ENCODE peak calls at places on chromosome 18, in nine cellular contexts. One of them, this sample, is unnamed.

GRCh38 chr18:21740724-21741510 is at the start of gene MIB1:
- DNase-seq in neural progenitor cell: peak; percentile 100
- DNase-seq in transverse colon: peak; percentile 58
- DNase-seq in RWPE2: no peak
- DNase-seq in A549: peak; percentile 18
- DNase-seq in heart right ventricle: peak; percentile 99
- DNase-seq in aorta: peak; percentile 88
- DNase-seq in stomach: peak; percentile 99
- DNase-seq in PC-3: no peak
- DNase-seq in this sample: peak; percentile 42

GRCh38 chr18:68803371-68803770 is 5.5 kb downstream of the CCDC102B start:
- DNase-seq in neural progenitor cell: peak; percentile 39
- DNase-seq in transverse colon: peak; percentile 39
- DNase-seq in RWPE2: no peak
- DNase-seq in A549: no peak
- DNase-seq in heart right ventricle: peak; percentile 66
- DNase-seq in aorta: no peak
- DNase-seq in stomach: peak; percentile 36
- DNase-seq in PC-3: no peak
- DNase-seq in this sample: no peak

GRCh38 chr18:52992041-52992440 is 652.0 kb downstream of the DCC start:
- DNase-seq in neural progenitor cell: peak; percentile 58
- DNase-seq in transverse colon: no peak
- DNase-seq in RWPE2: no peak
- DNase-seq in A549: no peak
- DNase-seq in heart right ventricle: no peak
- DNase-seq in aorta: no peak
- DNase-seq in stomach: no peak
- DNase-seq in PC-3: no peak
- DNase-seq in this sample: no peak

GRCh38 chr18:35582899-35583558 is 1.5 kb downstream of the GALNT1 start:
- DNase-seq in neural progenitor cell: peak; percentile 48
- DNase-seq in transverse colon: no peak
- DNase-seq in RWPE2: no peak
- DNase-seq in A549: no peak
- DNase-seq in heart right ventricle: no peak
- DNase-seq in aorta: no peak
- DNase-seq in stomach: no peak
- DNase-seq in PC-3: peak; percentile 49
- DNase-seq in this sample: peak; percentile 26

GRCh38 chr18:9595197-9595596 is 19.2 kb downstream of the PPP4R1 start:
- DNase-seq in neural progenitor cell: no peak
- DNase-seq in transverse colon: no peak
- DNase-seq in RWPE2: no peak
- DNase-seq in A549: no peak
- DNase-seq in heart right ventricle: no peak
- DNase-seq in aorta: no peak
- DNase-seq in stomach: no peak
- DNase-seq in PC-3: no peak
- DNase-seq in this sample: no peak

GRCh38 chr18:5175378-5175777 is 21.7 kb downstream of the AKAIN1 start:
- DNase-seq in neural progenitor cell: no peak
- DNase-seq in transverse colon: no peak
- DNase-seq in RWPE2: no peak
- DNase-seq in A549: no peak
- DNase-seq in heart right ventricle: no peak
- DNase-seq in aorta: no peak
- DNase-seq in stomach: no peak
- DNase-seq in PC-3: no peak
- DNase-seq in this sample: no peak

GRCh38 chr18:12255626-12256026 is 1.5 kb downstream of the CIDEA start:
- DNase-seq in neural progenitor cell: peak; percentile 13
- DNase-seq in transverse colon: no peak
- DNase-seq in RWPE2: no peak
- DNase-seq in A549: no peak
- DNase-seq in heart right ventricle: no peak
- DNase-seq in aorta: no peak
- DNase-seq in stomach: no peak
- DNase-seq in PC-3: peak; percentile 97
- DNase-seq in this sample: no peak

GRCh38 chr18:63997041-63997440 is 27.2 kb downstream of the SERPINB8 start:
- DNase-seq in neural progenitor cell: no peak
- DNase-seq in transverse colon: no peak
- DNase-seq in RWPE2: no peak
- DNase-seq in A549: no peak
- DNase-seq in heart right ventricle: no peak
- DNase-seq in aorta: no peak
- DNase-seq in stomach: no peak
- DNase-seq in PC-3: peak; percentile 52
- DNase-seq in this sample: no peak

GRCh38 chr18:2083691-2084090 is 487.6 kb downstream of the METTL4 start:
- DNase-seq in neural progenitor cell: peak; percentile 8
- DNase-seq in transverse colon: no peak
- DNase-seq in RWPE2: no peak
- DNase-seq in A549: no peak
- DNase-seq in heart right ventricle: peak; percentile 8
- DNase-seq in aorta: no peak
- DNase-seq in stomach: no peak
- DNase-seq in PC-3: peak; percentile 44
- DNase-seq in this sample: no peak

GRCh38 chr18:42850174-42850766 is 265.2 kb downstream of the RIT2 start:
- DNase-seq in neural progenitor cell: no peak
- DNase-seq in transverse colon: no peak
- DNase-seq in RWPE2: no peak
- DNase-seq in A549: no peak
- DNase-seq in heart right ventricle: no peak
- DNase-seq in aorta: no peak
- DNase-seq in stomach: no peak
- DNase-seq in PC-3: no peak
- DNase-seq in this sample: no peak

GRCh38 chr18:39448942-39449341 is 1883.3 kb upstream of the CELF4 start:
- DNase-seq in neural progenitor cell: no peak
- DNase-seq in transverse colon: no peak
- DNase-seq in RWPE2: no peak
- DNase-seq in A549: no peak
- DNase-seq in heart right ventricle: no peak
- DNase-seq in aorta: no peak
- DNase-seq in stomach: no peak
- DNase-seq in PC-3: peak; percentile 60
- DNase-seq in this sample: no peak

GRCh38 chr18:75896865-75897264 is 469.4 kb upstream of the SMIM21 start:
- DNase-seq in neural progenitor cell: peak; percentile 51
- DNase-seq in transverse colon: no peak
- DNase-seq in RWPE2: no peak
- DNase-seq in A549: peak; percentile 35
- DNase-seq in heart right ventricle: no peak
- DNase-seq in aorta: no peak
- DNase-seq in stomach: no peak
- DNase-seq in PC-3: peak; percentile 46
- DNase-seq in this sample: no peak

GRCh38 chr18:9055185-9055584 is 47.3 kb upstream of the NDUFV2 start:
- DNase-seq in neural progenitor cell: no peak
- DNase-seq in transverse colon: no peak
- DNase-seq in RWPE2: no peak
- DNase-seq in A549: peak; percentile 13
- DNase-seq in heart right ventricle: no peak
- DNase-seq in aorta: no peak
- DNase-seq in stomach: no peak
- DNase-seq in PC-3: peak; percentile 90
- DNase-seq in this sample: no peak

DNA sequence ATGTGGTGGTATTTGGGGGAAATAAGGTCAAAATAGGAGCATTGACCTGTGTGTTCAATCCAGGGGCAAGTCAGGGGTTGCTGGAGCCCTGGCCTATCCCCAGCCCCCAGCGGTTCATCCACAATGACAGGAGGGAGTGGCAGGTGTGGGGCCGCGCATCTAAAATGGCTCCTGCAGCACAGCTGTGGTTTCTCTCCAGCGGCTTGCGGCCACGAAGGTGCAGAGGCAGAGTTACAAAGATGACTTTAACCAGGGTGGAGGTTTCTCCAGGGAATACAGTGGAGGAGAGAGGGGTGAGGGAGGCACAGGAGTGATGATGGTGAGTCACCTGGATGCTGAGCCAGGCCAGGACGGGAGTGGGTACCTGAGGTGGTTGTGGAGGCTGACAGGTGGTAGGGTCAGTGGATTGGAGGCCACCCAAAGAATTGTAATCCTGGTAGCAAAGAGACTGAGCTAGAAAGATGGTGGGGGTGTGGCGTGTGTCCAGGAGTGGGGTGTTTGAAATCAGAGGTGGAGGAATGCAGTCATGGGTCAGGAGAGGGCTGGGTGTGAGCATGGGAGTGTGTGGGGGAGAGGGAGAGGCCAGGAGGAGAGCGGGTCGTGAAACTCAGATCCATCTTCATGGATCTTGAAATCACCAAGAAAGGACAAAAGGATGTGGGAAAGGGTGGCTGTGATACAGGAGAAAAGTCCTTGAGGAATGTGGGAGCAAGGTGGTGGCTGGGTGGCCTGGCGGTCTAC is 83.2 kb downstream of the CTIF start:
- DNase-seq in neural progenitor cell: no peak
- DNase-seq in transverse colon: no peak
- DNase-seq in RWPE2: no peak
- DNase-seq in A549: no peak
- DNase-seq in heart right ventricle: no peak
- DNase-seq in aorta: no peak
- DNase-seq in stomach: no peak
- DNase-seq in PC-3: no peak
- DNase-seq in this sample: no peak
- H3K27ac ChIP-seq in neural progenitor cell: no peak overlapping the region
- H3K27ac ChIP-seq in transverse colon: peak overlapping the region; percentile 55
- H3K27ac ChIP-seq in RWPE2: peak overlapping the region; percentile 99
- H3K27ac ChIP-seq in A549: peak overlapping the region; percentile 94
- H3K27ac ChIP-seq in heart right ventricle: no peak overlapping the region
- H3K27ac ChIP-seq in aorta: no peak overlapping the region
- H3K27ac ChIP-seq in stomach: no peak overlapping the region
- H3K27ac ChIP-seq in PC-3: no peak overlapping the region
- H3K27ac ChIP-seq in this sample: no peak overlapping the region

GRCh38 chr18:24561369-24561768 is 100.9 kb downstream of the HRH4 start:
- DNase-seq in neural progenitor cell: no peak
- DNase-seq in transverse colon: no peak
- DNase-seq in RWPE2: no peak
- DNase-seq in A549: no peak
- DNase-seq in heart right ventricle: no peak
- DNase-seq in aorta: no peak
- DNase-seq in stomach: no peak
- DNase-seq in PC-3: no peak
- DNase-seq in this sample: no peak

GRCh38 chr18:24553886-24554285 is 93.4 kb downstream of the HRH4 start:
- DNase-seq in neural progenitor cell: peak; percentile 56
- DNase-seq in transverse colon: no peak
- DNase-seq in RWPE2: no peak
- DNase-seq in A549: no peak
- DNase-seq in heart right ventricle: no peak
- DNase-seq in aorta: no peak
- DNase-seq in stomach: no peak
- DNase-seq in PC-3: no peak
- DNase-seq in this sample: no peak

GRCh38 chr18:24560511-24560981 is 100.1 kb downstream of the HRH4 start:
- DNase-seq in neural progenitor cell: peak; percentile 45
- DNase-seq in transverse colon: no peak
- DNase-seq in RWPE2: peak; percentile 68
- DNase-seq in A549: no peak
- DNase-seq in heart right ventricle: no peak
- DNase-seq in aorta: no peak
- DNase-seq in stomach: no peak
- DNase-seq in PC-3: no peak
- DNase-seq in this sample: no peak

GRCh38 chr18:24559474-24560018 is 99.1 kb downstream of the HRH4 start:
- DNase-seq in neural progenitor cell: no peak
- DNase-seq in transverse colon: no peak
- DNase-seq in RWPE2: no peak
- DNase-seq in A549: no peak
- DNase-seq in heart right ventricle: no peak
- DNase-seq in aorta: no peak
- DNase-seq in stomach: no peak
- DNase-seq in PC-3: no peak
- DNase-seq in this sample: no peak

DNA sequence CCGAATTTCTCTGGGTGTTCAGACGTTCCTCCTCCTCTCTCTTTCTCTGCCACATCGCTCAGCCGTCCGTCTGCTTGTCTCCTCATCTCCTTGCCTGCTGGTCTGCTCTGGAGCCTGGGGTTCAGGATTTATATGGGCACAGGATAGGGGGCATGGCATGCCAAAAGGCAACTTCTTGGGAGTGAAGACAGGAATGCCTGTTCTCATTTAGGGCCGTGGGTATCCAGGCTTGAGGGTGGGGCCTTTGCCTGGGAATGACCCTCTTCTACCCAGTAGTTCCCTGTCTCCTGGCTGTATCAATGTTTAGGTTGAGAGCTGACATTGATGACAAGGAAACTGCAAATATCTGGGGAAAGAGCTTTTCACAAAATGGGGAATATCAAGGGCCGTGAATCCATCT is 98.0 kb downstream of the HRH4 start:
- DNase-seq in neural progenitor cell: no peak
- DNase-seq in transverse colon: no peak
- DNase-seq in RWPE2: no peak
- DNase-seq in A549: no peak
- DNase-seq in heart right ventricle: no peak
- DNase-seq in aorta: no peak
- DNase-seq in stomach: no peak
- DNase-seq in PC-3: no peak
- DNase-seq in this sample: no peak
- H3K4me1 ChIP-seq in neural progenitor cell: peaks cover 42% of the 10 kb centered on the region
- H3K4me1 ChIP-seq in transverse colon: no peaks in the 10 kb centered on the region
- H3K4me1 ChIP-seq in RWPE2: no peaks in the 10 kb centered on the region
- H3K4me1 ChIP-seq in A549: no peaks in the 10 kb centered on the region
- H3K4me1 ChIP-seq in heart right ventricle: no peaks in the 10 kb centered on the region
- H3K4me1 ChIP-seq in aorta: no peaks in the 10 kb centered on the region
- H3K4me1 ChIP-seq in stomach: no peaks in the 10 kb centered on the region
- H3K4me1 ChIP-seq in PC-3: no peaks in the 10 kb centered on the region
- H3K4me1 ChIP-seq in this sample: no peaks in the 10 kb centered on the region

DNA sequence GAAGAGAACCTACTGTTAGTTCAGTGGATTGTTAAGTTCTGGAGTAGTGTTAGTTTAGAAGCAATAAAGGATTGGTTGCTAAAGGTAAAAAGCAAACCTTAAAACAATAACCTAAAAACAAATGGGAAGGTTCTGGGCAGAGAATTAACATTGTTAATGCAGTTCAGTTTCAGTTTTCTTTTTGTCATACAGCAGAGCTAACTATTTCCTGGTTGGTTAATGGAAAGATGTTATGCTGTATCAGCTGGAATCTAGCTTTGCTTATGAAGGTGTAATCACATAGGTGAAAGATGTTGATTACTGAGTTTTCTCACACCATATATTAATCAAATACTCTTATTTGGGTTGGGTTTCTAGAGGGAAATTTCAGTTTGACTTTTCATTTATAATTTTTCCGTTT is 23.8 kb downstream of the SMAD4 start:
- DNase-seq in neural progenitor cell: no peak
- DNase-seq in transverse colon: no peak
- DNase-seq in RWPE2: no peak
- DNase-seq in A549: no peak
- DNase-seq in heart right ventricle: no peak
- DNase-seq in aorta: no peak
- DNase-seq in stomach: no peak
- DNase-seq in PC-3: no peak
- DNase-seq in this sample: no peak
- H3K27ac ChIP-seq in neural progenitor cell: no peak overlapping the region
- H3K27ac ChIP-seq in transverse colon: no peak overlapping the region
- H3K27ac ChIP-seq in RWPE2: no peak overlapping the region
- H3K27ac ChIP-seq in A549: no peak overlapping the region
- H3K27ac ChIP-seq in heart right ventricle: no peak overlapping the region
- H3K27ac ChIP-seq in aorta: no peak overlapping the region
- H3K27ac ChIP-seq in stomach: peak overlapping the region; percentile 59
- H3K27ac ChIP-seq in PC-3: no peak overlapping the region
- H3K27ac ChIP-seq in this sample: no peak overlapping the region

GRCh38 chr18:79955302-79956075 is 4.0 kb upstream of the SLC66A2 start:
- DNase-seq in neural progenitor cell: no peak
- DNase-seq in transverse colon: peak; percentile 6
- DNase-seq in RWPE2: no peak
- DNase-seq in A549: no peak
- DNase-seq in heart right ventricle: no peak
- DNase-seq in aorta: no peak
- DNase-seq in stomach: no peak
- DNase-seq in PC-3: no peak
- DNase-seq in this sample: no peak
- H3K4me1 ChIP-seq in neural progenitor cell: peaks cover 28% of the 10 kb centered on the region
- H3K4me1 ChIP-seq in transverse colon: peaks cover 20% of the 10 kb centered on the region
- H3K4me1 ChIP-seq in RWPE2: peaks cover 8% of the 10 kb centered on the region
- H3K4me1 ChIP-seq in A549: no peaks in the 10 kb centered on the region
- H3K4me1 ChIP-seq in heart right ventricle: peaks cover 2% of the 10 kb centered on the region
- H3K4me1 ChIP-seq in aorta: no peaks in the 10 kb centered on the region
- H3K4me1 ChIP-seq in stomach: peaks cover 18% of the 10 kb centered on the region
- H3K4me1 ChIP-seq in PC-3: peaks cover 12% of the 10 kb centered on the region
- H3K4me1 ChIP-seq in this sample: no peaks in the 10 kb centered on the region